ENCODE peak calls at places on chromosome 11, in eight cellular contexts. A is stomach, C is spleen, F is Panc1, H is H1, S is HCT116, J is prostate gland, X is HepG2. R is an unnamed sample.

GRCh38 chr11:20367313-20367948 is 3.9 kb downstream of the HTATIP2 start:
- DNase-seq in A (peak), C (no peak), F (peak), H (no peak), S (peak), J (no peak), X (peak), R (peak)

GRCh38 chr11:17230867-17231851 is 23.4 kb upstream of the PIK3C2A start:
- DNase-seq in A (no peak), C (no peak), F (no peak), H (no peak), S (no peak), J (no peak), X (no peak), R (no peak)

GRCh38 chr11:592501-592900 is 16.2 kb downstream of the PHRF1 start:
- DNase-seq in A (no peak), C (no peak), F (no peak), H (no peak), S (no peak), J (no peak), X (no peak), R (no peak)

GRCh38 chr11:96314326-96315050 is 28.5 kb downstream of the MAML2 start:
- DNase-seq in A (no peak), C (no peak), F (no peak), H (no peak), S (peak), J (no peak), X (no peak), R (peak)

GRCh38 chr11:133864756-133865155 is 19.4 kb upstream of the SPATA19 start:
- DNase-seq in A (no peak), C (no peak), F (no peak), H (no peak), S (no peak), J (no peak), X (no peak), R (no peak)

GRCh38 chr11:65891180-65892136 is 985 bp downstream of the CCDC85B start:
- DNase-seq in A (no peak), C (peak), F (no peak), H (no peak), S (no peak), J (no peak), X (peak), R (no peak)

GRCh38 chr11:20158597-20159257 is 1.5 kb downstream of the DBX1 start:
- DNase-seq in A (peak), C (no peak), F (no peak), H (no peak), S (no peak), J (peak), X (peak), R (peak)

GRCh38 chr11:7927635-7928034 is 3.4 kb downstream of the OR10A6 start:
- DNase-seq in A (no peak), C (no peak), F (no peak), H (no peak), S (no peak), J (no peak), X (no peak), R (no peak)

GRCh38 chr11:34263462-34264186 is 94.2 kb downstream of the ABTB2 start:
- DNase-seq in A (peak), C (no peak), F (peak), H (no peak), S (peak), J (peak), X (peak), R (peak)

GRCh38 chr11:69337211-69337721 is 43.3 kb downstream of the MYEOV start:
- DNase-seq in A (peak), C (no peak), F (no peak), H (no peak), S (no peak), J (no peak), X (no peak), R (peak)

GRCh38 chr11:66937334-66937733 is 20.8 kb downstream of the PC start:
- DNase-seq in A (no peak), C (no peak), F (no peak), H (no peak), S (no peak), J (no peak), X (no peak), R (no peak)

GRCh38 chr11:111557425-111558111 is 17.0 kb downstream of the LAYN start:
- DNase-seq in A (no peak), C (no peak), F (peak), H (no peak), S (no peak), J (no peak), X (peak), R (no peak)

GRCh38 chr11:128240546-128240945 is 346.8 kb downstream of the ETS1 start:
- DNase-seq in A (no peak), C (no peak), F (no peak), H (no peak), S (no peak), J (no peak), X (no peak), R (no peak)

GRCh38 chr11:111269146-111269868 is 23.8 kb downstream of the POU2AF2 start:
- DNase-seq in A (no peak), C (no peak), F (no peak), H (no peak), S (no peak), J (no peak), X (peak), R (no peak)

GRCh38 chr11:117010808-117011540 is 87.3 kb downstream of the SIK3 start:
- DNase-seq in A (no peak), C (no peak), F (peak), H (no peak), S (no peak), J (no peak), X (no peak), R (no peak)

GRCh38 chr11:128259816-128260215 is 327.5 kb downstream of the ETS1 start:
- DNase-seq in A (no peak), C (no peak), F (no peak), H (no peak), S (no peak), J (no peak), X (no peak), R (no peak)

GRCh38 chr11:126732981-126733380 is 267.6 kb downstream of the KIRREL3 start:
- DNase-seq in A (no peak), C (no peak), F (no peak), H (no peak), S (no peak), J (no peak), X (no peak), R (no peak)

GRCh38 chr11:131767421-131767820 is 397.0 kb downstream of the NTM start:
- DNase-seq in A (no peak), C (no peak), F (no peak), H (no peak), S (no peak), J (no peak), X (no peak), R (no peak)
- TF ChIP-seq POLR2AphosphoS5 in A (no peak), C (no peak), F (no peak), H (no peak), S (no peak), J (no peak), X (no peak), R (no peak)

DNA sequence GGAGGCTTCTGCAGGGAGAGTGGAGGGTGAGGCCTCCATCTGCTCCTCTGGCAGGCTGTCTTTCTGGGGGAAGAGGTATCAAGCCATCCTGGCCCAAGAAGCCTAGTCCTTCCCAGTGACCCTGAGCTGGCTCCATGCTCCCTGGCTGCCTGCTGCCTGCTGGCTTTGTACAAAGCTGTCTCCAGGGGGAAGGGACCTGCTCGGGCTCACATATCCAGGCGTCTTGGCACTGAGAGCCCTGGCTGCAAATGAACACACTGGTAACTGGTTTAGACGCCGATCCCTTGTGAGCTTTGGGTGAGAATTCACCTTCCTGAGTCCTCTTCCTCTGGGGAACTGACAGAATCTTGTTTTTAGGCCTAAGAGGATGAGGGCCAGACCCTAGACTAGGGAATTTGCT is 210.3 kb upstream of the ZBED5 start:
- DNase-seq in A (no peak), C (no peak), F (no peak), H (no peak), S (no peak), J (no peak), X (no peak), R (no peak)
- TF ChIP-seq CTCF in A (no peak), C (no peak), F (no peak), H (no peak), S (no peak), J (no peak), X (no peak), R (no peak)

DNA sequence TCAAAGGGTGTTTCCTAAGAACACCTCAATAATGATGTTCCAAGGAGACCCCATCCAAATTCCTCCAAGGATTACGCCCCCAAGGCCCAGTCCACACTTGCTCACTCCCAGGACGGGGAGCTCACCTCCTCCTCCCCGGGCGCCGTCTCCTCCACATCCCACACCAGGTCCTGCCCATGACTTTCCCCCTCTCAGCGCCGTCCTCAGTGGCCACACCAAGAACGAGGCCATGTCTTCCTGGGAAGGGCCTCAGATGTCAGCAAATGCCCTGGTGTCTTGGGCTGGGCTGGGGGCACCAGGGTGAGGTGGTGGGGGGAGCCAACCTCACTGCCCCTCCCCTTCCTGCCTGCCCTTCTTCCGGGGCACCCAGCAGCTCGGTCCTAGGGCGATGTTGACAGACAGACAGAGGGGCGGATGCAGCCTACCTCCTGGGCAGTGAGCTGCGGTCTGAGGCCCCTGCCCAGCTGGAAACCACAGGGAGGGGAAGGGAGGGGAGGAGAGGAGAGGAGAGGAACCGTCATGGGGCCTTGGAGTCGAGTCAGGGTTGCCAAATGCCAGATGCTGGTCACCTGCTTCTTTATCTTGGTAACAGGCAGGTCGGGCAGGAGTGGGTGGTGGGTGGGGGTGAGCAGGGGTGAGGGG is at the start of the genes C11orf21 and TSPAN32:
- DNase-seq in A (peak), C (peak), F (no peak), H (no peak), S (no peak), J (no peak), X (peak), R (peak)
- TF ChIP-seq POLR2AphosphoS5 in A (peak), C (peak), F (no peak), H (no peak), S (no peak), J (no peak), X (no peak), R (no peak)

GRCh38 chr11:68051191-68052136 is 12.6 kb downstream of the TCIRG1 start:
- DNase-seq in A (no peak), C (no peak), F (no peak), H (no peak), S (no peak), J (no peak), X (no peak), R (no peak)
- TF ChIP-seq CTCF in A (no peak), C (no peak), F (no peak), H (no peak), S (no peak), J (no peak), X (no peak), R (no peak)

DNA sequence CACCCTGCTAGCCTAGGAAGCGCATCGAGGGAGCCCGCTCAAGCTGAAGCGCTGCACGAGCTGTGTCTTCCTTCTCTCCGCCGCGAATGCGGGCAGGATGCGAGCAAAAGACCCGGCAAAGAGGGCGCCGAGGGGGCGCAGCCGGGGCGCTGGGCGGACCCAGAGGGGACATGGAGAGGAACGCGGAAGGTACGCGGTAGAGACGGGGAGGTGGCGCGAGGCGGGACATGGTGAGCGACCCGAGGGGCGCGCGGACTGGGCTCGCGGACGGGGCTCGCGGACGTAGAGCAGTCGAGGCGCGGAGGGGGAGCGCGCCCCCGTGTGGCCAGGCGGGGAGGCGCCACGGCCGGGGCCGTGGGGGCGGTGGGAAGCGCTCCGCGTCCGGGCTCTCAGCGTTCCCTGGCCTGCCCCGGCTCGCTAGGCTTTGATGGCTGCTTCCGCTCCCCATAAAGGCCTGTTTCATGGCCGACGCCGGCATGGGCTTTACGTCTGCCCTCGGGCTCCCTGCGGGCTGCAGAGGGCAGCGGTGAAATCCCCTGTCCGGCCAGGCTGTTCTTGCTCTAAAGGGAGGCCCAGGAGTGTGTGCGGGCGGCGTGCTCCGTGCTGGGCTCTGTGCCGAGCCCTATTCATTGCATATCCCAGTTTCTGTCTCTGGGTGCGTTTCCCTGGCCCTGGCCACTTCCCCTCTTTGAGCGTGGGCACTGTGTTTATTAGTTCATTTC is 31.2 kb upstream of the TRIM29 start:
- DNase-seq in A (peak), C (peak), F (no peak), H (peak), S (no peak), J (peak), X (peak), R (peak)
- TF ChIP-seq POLR2AphosphoS5 in A (no peak), C (peak), F (no peak), H (no peak), S (no peak), J (peak), X (no peak), R (no peak)